ENCODE peak calls at places on chromosomes 2 and 18, in seven cellular contexts. D is H9, Y is BJ, U is GM13977, X is endodermal cell, P is WTC11, F is mesothelial cell of epicardium. O is an unnamed sample.

GRCh38 chr2:55595536-55595935 is 21.9 kb downstream of the PPP4R3B start:
- DNase-seq in U (no peak), Y (no peak), F (no peak), D (no peak), P (no peak), X (no peak), O (no peak)

GRCh38 chr2:74429487-74430451 is 8.2 kb downstream of the WDR54 start:
- DNase-seq in Y (no peak), P (no peak), X (no peak), U (no peak), D (no peak), F (no peak), O (no peak)

GRCh38 chr2:182668671-182669070 is 47.4 kb upstream of the DNAJC10 start:
- DNase-seq in X (peak), P (no peak), F (no peak), Y (no peak), U (no peak), D (peak), O (no peak)

GRCh38 chr18:5064846-5065245 is 132.2 kb downstream of the AKAIN1 start:
- DNase-seq in X (no peak), P (no peak), U (no peak), D (no peak), F (no peak), Y (no peak), O (no peak)

GRCh38 chr2:74447230-74447999 is 5.7 kb upstream of the RTKN start:
- DNase-seq in F (no peak), U (no peak), D (no peak), X (no peak), Y (no peak), P (no peak), O (no peak)

GRCh38 chr18:5630057-5630765 is 86.4 kb upstream of the EPB41L3 start:
- DNase-seq in Y (no peak), X (peak), P (peak), D (peak), U (peak), F (peak), O (peak)

GRCh38 chr2:85611705-85612587 is at the start of gene C2orf68:
- DNase-seq in U (peak), Y (no peak), P (peak), X (peak), D (peak), F (peak), O (peak)

GRCh38 chr2:223501604-223502003 is 100.6 kb downstream of the SCG2 start:
- DNase-seq in U (no peak), D (no peak), P (no peak), X (no peak), F (no peak), Y (no peak), O (no peak)

GRCh38 chr18:36365836-36366775 is 68.6 kb downstream of the FHOD3 start:
- DNase-seq in X (no peak), F (no peak), U (no peak), Y (no peak), D (no peak), P (no peak), O (peak)

GRCh38 chr2:122077771-122078170 is 322.3 kb downstream of the TSN start:
- DNase-seq in F (no peak), X (no peak), U (no peak), Y (no peak), P (no peak), D (no peak), O (no peak)

GRCh38 chr2:9243357-9243756 is 36.7 kb downstream of the ASAP2 start:
- DNase-seq in Y (no peak), P (no peak), X (no peak), U (no peak), D (no peak), F (no peak), O (no peak)

GRCh38 chr18:23740105-23740830 is 51.0 kb downstream of the LAMA3 start:
- DNase-seq in X (no peak), U (no peak), F (no peak), D (no peak), Y (no peak), P (no peak), O (no peak)

GRCh38 chr2:241410739-241411176 is 54.7 kb downstream of the FARP2 start:
- DNase-seq in X (no peak), Y (no peak), P (no peak), U (no peak), F (no peak), D (no peak), O (no peak)

GRCh38 chr18:24246143-24246542 is 107.3 kb downstream of the CABYR start:
- DNase-seq in D (no peak), F (no peak), P (no peak), X (no peak), Y (no peak), U (peak), O (peak)

GRCh38 chr18:35334821-35335220 is 9.4 kb downstream of the ZNF24 start:
- DNase-seq in F (no peak), X (no peak), U (no peak), Y (no peak), D (no peak), P (no peak), O (no peak)

GRCh38 chr2:240236217-240237111 is 96.0 kb upstream of the OTOS start:
- DNase-seq in U (no peak), Y (no peak), P (no peak), X (peak), F (peak), D (peak), O (no peak)

GRCh38 chr18:79139206-79139605 is 70.0 kb downstream of the ATP9B start:
- DNase-seq in D (no peak), Y (no peak), X (no peak), P (no peak), F (no peak), U (no peak), O (no peak)

GRCh38 chr2:11009866-11010265 is 98.1 kb downstream of the KCNF1 start:
- DNase-seq in D (no peak), P (no peak), X (no peak), Y (no peak), U (no peak), F (no peak), O (no peak)

DNA sequence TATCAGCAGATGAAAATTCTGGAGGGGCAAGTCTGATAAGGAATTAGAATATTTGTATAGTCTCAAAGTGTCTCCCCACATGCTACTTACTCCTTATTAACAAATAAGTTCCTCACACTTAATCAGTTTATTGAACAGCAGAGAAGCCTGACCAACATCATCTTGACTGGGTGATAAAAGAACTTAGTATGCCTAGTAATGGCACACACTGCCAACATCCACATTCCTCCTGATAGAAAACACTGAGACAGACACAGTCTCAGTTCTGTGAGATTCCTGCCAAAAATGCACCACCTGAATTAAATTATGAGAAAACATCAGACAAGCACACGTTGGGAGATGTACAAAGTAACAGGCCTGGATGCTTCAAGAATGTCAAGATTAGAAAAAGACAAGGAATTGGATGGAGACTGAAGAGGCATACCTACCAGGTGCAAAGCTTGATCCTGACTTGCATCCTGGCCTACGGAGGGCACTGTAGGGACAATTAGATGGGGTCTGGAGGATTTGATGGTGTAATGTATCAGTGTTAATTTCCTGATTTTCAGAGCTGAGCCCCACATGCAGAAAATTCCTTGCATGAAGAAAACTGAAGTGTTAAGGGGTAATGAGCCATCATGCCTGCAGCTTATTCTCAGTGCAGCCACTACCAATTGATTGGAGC is 200.4 kb upstream of the SH3BP4 start:
- DNase-seq in D (no peak), X (no peak), P (no peak), U (no peak), Y (no peak), F (no peak), O (no peak)
- TF ChIP-seq CTCF in D (peak), X (peak), P (no peak), U (no peak), Y (no peak), F (no peak), O (no peak)

GRCh38 chr2:106868199-106868598 is 17.8 kb downstream of the ST6GAL2 start:
- DNase-seq in X (peak), U (no peak), F (no peak), P (peak), Y (no peak), D (no peak), O (no peak)
- TF ChIP-seq CTCF in X (peak), U (peak), F (peak), P (peak), Y (no peak), D (peak), O (no peak)

GRCh38 chr18:47932603-47933002 is 2.1 kb upstream of the SMAD2 start:
- DNase-seq in P (no peak), D (no peak), Y (no peak), U (no peak), F (no peak), X (no peak), O (no peak)

GRCh38 chr18:47932170-47932569 is 1.7 kb upstream of the SMAD2 start:
- DNase-seq in D (no peak), U (no peak), P (no peak), X (no peak), F (no peak), Y (no peak), O (no peak)

GRCh38 chr18:47930844-47931706 is 616 bp upstream of the SMAD2 start:
- DNase-seq in P (peak), F (peak), D (peak), X (peak), U (peak), Y (peak), O (peak)

GRCh38 chr18:47930086-47930843 is at the start of gene SMAD2:
- DNase-seq in U (no peak), X (peak), D (peak), Y (no peak), P (peak), F (peak), O (peak)

DNA sequence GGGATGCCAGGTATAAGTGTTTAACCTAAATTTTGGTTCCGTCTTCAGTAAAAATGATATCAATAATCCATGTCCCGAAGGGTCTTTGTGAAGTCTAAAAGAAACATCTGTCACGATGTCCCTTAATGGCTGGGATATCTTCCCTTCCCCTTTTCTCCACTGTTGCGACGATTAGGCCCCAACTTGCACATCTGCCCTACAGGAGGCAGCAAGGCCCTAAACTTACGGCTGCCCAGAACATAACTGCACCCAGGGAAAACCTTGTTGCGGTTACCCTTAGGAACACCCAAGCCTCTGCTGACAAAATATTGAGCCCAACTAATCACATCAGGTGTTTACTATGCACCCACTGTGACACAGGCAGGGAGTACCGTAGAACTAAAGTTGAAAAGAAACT is 1.2 kb upstream of the SMAD2 start:
- DNase-seq in F (peak), U (no peak), Y (no peak), P (peak), D (peak), X (no peak), O (peak)
- TF ChIP-seq CTCF in F (no peak), U (peak), Y (no peak), P (no peak), D (peak), X (peak), O (no peak)

DNA sequence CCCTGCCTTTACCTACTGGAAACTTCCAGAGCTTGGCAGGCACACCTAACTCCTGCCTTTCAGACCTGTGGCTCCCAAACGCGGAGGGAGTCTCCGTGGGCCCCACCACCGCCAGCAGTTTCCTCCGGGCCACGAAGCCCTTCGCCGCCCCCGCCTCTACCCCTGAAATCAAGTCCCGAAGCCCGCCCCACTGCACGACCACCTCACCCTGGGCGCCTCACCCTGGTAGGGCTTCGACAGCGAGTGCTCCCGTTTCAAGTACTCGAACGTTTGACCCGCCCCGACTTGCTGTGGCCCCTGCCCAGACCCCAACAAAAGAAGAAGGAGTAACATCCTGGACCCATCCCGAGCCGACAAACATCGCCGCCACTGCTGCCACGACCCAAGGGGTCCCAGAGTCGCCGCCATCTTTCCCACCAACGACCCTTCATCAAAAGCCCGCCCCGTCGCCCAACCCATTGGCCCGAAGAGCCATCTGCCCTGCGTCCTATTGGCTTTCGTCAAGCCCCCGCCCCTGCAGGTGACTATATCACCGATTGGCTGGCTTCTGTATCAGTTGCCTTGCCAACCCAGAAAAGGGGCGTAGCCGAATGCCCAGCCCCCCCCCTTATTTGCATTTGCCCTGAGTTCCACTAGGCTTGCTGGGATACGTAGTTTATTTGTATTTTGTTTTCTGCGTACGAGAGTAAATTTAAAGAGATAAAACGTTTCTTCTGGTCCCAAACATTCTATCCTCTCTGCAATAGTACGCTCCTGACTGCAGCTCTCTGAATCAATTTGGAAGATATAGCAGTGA is at the start of gene LMAN2L:
- DNase-seq in X (peak), U (peak), P (peak), F (peak), Y (peak), D (peak), O (peak)
- TF ChIP-seq CTCF in X (peak), U (peak), P (no peak), F (no peak), Y (peak), D (no peak), O (no peak)

GRCh38 chr2:48715042-48715899 is 40.3 kb downstream of the LHCGR start:
- DNase-seq in Y (no peak), P (no peak), X (no peak), U (no peak), F (peak), D (no peak), O (no peak)
- TF ChIP-seq CTCF in Y (no peak), P (no peak), X (no peak), U (no peak), F (no peak), D (no peak), O (no peak)

DNA sequence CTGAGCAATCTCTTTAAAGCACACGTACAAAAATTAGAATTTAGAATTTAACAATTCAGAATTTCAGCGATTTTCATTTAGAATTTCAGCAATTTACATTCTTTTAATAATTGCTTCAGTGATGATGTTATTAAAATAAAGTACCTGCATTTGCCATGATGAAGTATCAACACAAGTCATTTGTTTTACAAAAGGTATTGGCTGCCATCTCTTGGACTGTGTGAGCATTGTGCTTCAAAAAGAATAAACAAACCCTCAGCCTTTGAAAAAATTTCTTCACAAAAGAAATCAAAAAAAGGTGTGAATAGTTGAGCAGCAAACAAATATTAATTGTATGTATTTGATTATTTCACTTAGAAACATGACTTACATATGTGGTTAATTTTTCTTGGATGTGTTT is 27.1 kb upstream of the ZC3H15 start:
- DNase-seq in U (no peak), Y (no peak), D (no peak), P (no peak), F (no peak), X (no peak), O (no peak)
- TF ChIP-seq CTCF in U (peak), Y (no peak), D (peak), P (no peak), F (no peak), X (peak), O (no peak)